ENCODE peak calls at places on chromosomes 4 and X, in seven cellular contexts. L, O, S, B, R, J and K are unnamed samples.

GRCh38 chr4:67366341-67366861 is 178.9 kb downstream of the CENPC start:
- DNase-seq in L (no peak), R (no peak), B (no peak), J (no peak), O (no peak), S (no peak), K (no peak)

GRCh38 chrX:21373637-21374162 is 518 bp upstream of the CNKSR2 start:
- DNase-seq in S (no peak), R (peak), B (peak), L (no peak), O (peak), J (peak), K (no peak)

GRCh38 chr4:56183344-56183959 is 203.8 kb downstream of the AASDH start:
- DNase-seq in J (no peak), O (no peak), B (peak), R (no peak), L (peak), S (no peak), K (no peak)

GRCh38 chr4:164700471-164700870 is 53.5 kb upstream of the SMIM31 start:
- DNase-seq in B (no peak), L (peak), R (no peak), O (no peak), S (peak), J (peak), K (no peak)

GRCh38 chrX:67619253-67619652 is 75.4 kb downstream of the AR start:
- DNase-seq in L (no peak), S (no peak), B (no peak), R (no peak), O (no peak), J (no peak), K (no peak)

GRCh38 chr4:76691767-76692689 is 205.9 kb downstream of the SOWAHB start:
- DNase-seq in S (no peak), B (no peak), J (no peak), R (no peak), O (no peak), L (no peak), K (no peak)

GRCh38 chr4:140078366-140078765 is 75.6 kb downstream of the MAML3 start:
- DNase-seq in O (no peak), B (no peak), S (no peak), R (no peak), J (peak), L (no peak), K (no peak)

GRCh38 chrX:19682712-19683331 is 167.5 kb upstream of the MAP3K15 start:
- DNase-seq in J (peak), O (peak), B (peak), L (no peak), R (peak), S (no peak), K (peak)

GRCh38 chr4:106095408-106095807 is 200.1 kb downstream of the NPNT start:
- DNase-seq in L (no peak), S (no peak), R (no peak), O (no peak), B (no peak), J (no peak), K (no peak)

GRCh38 chr4:103786014-103786413 is 66.2 kb upstream of the TACR3 start:
- DNase-seq in R (no peak), L (peak), S (peak), B (no peak), J (peak), O (no peak), K (no peak)

DNA sequence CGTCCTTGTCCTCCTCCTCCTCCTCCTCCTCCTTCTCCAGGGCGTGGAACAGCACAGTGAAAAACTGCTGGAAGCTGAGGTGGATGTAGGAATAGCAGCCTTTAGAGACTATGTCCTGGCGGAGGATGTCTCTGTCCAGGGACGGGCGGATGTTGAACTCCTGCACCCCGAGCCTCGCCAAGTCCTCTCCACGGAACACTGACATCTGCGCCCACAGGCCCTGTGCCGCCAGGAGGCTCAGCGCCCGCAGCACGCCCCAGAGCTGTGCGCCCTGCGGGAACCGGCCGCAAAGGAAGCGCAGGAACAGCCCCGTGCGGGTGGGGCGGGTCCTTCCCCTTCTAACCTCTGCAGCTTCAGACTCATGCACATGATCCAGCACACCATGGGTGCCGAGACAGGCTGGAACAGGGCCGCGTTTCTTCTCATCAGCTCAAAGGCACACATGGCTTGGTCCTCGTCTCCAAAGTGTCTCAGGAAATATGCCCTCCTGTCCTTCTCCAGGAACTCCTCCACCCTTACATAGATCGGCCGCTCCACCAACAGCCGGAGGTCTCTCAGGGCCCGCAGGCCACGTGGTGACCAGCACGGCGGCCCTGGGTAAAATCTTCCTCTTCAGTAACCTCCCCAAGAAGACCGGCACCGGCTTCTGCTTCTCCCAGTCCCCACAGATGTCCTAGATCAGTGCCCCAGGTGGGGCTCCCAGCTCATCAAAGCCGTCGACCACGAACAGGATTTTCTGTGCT is 1.2 kb downstream of the NLRP2B start:
- DNase-seq in J (no peak), L (no peak), O (no peak), B (no peak), R (no peak), S (no peak), K (no peak)
- H3K27ac ChIP-seq in J (no peak), L (no peak), O (no peak), B (no peak), R (no peak), S (no peak), K (no peak)

GRCh38 chr4:10529891-10530786 is 72.9 kb upstream of the ZNF518B start:
- DNase-seq in L (no peak), R (no peak), B (no peak), J (no peak), S (no peak), O (no peak), K (no peak)
- H3K27ac ChIP-seq in L (no peak), R (no peak), B (no peak), J (no peak), S (peak), O (no peak), K (no peak)

GRCh38 chr4:122703868-122704267 is 28.6 kb upstream of the BBS12 start:
- DNase-seq in O (no peak), R (no peak), J (peak), L (no peak), B (no peak), S (no peak), K (no peak)

GRCh38 chr4:122701965-122702364 is 30.5 kb upstream of the BBS12 start:
- DNase-seq in B (no peak), L (no peak), S (no peak), O (no peak), J (no peak), R (no peak), K (no peak)

GRCh38 chr4:122702939-122703338 is 29.6 kb upstream of the BBS12 start:
- DNase-seq in S (no peak), B (no peak), R (no peak), L (no peak), O (no peak), J (no peak), K (no peak)

GRCh38 chr4:122701061-122701460 is 31.4 kb upstream of the BBS12 start:
- DNase-seq in S (no peak), B (no peak), L (no peak), J (no peak), R (no peak), O (no peak), K (no peak)

DNA sequence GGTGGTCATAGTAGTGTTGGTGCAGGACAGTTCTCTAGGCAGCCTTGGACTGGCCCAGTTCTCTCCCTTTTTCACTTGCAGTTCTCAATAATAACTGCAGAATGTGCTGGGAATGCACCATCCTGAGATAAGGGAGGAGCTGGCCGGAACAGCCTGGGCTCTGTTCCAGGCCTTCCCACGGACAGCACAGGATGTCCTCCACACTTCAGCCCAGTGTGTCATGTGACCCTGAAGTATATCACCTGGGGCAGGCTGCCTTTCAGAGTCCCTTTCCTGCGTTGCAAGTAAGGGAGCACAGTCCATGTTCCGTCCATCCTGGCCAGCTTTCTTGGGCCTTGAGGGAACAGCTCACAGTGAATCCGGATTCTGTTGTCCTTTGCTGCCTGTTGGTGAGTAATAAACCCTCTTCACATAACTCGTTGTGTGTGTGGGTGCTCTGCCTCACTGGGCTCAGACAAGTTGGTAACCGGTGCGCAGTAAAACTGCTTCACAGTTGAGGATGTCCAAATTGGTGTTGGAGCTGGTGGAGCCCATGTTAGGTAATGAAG is 32.3 kb upstream of the BBS12 start:
- DNase-seq in B (no peak), S (peak), L (no peak), O (no peak), R (no peak), J (no peak), K (no peak)
- H3K27ac ChIP-seq in B (no peak), S (no peak), L (no peak), O (no peak), R (peak), J (no peak), K (no peak)

GRCh38 chrX:48794993-48795501 is 6.8 kb upstream of the HDAC6 start:
- DNase-seq in S (no peak), B (peak), O (no peak), J (no peak), L (no peak), R (peak), K (no peak)
- H3K27ac ChIP-seq in S (no peak), B (no peak), O (no peak), J (no peak), L (no peak), R (no peak), K (no peak)

GRCh38 chr4:100497729-100498250 is 20.0 kb downstream of the EMCN start:
- DNase-seq in R (no peak), J (no peak), S (no peak), B (no peak), L (no peak), O (no peak), K (no peak)

GRCh38 chr4:100492129-100492528 is 25.7 kb downstream of the EMCN start:
- DNase-seq in J (no peak), O (no peak), L (no peak), S (no peak), R (no peak), B (no peak), K (no peak)

GRCh38 chr4:100493756-100494155 is 24.1 kb downstream of the EMCN start:
- DNase-seq in R (no peak), B (no peak), O (no peak), S (no peak), L (no peak), J (no peak), K (no peak)

GRCh38 chr4:100494166-100494565 is 23.7 kb downstream of the EMCN start:
- DNase-seq in L (no peak), R (no peak), O (no peak), J (no peak), B (no peak), S (no peak), K (no peak)

DNA sequence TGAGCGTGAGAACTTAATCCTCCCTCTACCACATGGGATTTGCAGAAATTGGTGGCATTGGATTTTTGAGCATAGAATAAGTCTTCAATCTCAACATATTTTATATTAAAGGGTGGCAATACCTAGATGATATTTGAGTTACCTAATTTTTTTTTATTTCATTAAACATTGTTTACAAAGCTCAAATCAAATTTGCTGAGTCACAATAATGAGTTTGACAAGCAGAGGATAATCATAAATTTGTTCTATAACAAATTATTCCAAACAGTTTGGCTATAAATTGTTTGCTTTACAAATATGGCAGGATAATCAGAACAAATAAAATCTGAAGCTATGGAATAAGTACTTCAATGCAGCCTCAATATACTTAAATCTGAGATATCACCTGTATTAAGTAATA is 22.7 kb downstream of the EMCN start:
- DNase-seq in O (no peak), S (no peak), R (no peak), L (no peak), B (no peak), J (no peak), K (no peak)
- H3K27ac ChIP-seq in O (no peak), S (no peak), R (no peak), L (no peak), B (no peak), J (no peak), K (no peak)

GRCh38 chr4:1109898-1110506 is 3.4 kb downstream of the RNF212 start:
- DNase-seq in B (no peak), O (no peak), R (no peak), J (no peak), L (no peak), S (no peak), K (no peak)

GRCh38 chr4:1112821-1113182 is 562 bp downstream of the RNF212 start:
- DNase-seq in S (no peak), J (no peak), B (no peak), R (no peak), O (no peak), L (no peak), K (no peak)

GRCh38 chr4:1112174-1112820 is 1.1 kb downstream of the RNF212 start:
- DNase-seq in J (no peak), R (no peak), S (no peak), B (no peak), O (no peak), L (no peak), K (no peak)

GRCh38 chr4:1111259-1111809 is 2.0 kb downstream of the RNF212 start:
- DNase-seq in S (no peak), B (no peak), O (no peak), J (no peak), R (no peak), L (no peak), K (no peak)

DNA sequence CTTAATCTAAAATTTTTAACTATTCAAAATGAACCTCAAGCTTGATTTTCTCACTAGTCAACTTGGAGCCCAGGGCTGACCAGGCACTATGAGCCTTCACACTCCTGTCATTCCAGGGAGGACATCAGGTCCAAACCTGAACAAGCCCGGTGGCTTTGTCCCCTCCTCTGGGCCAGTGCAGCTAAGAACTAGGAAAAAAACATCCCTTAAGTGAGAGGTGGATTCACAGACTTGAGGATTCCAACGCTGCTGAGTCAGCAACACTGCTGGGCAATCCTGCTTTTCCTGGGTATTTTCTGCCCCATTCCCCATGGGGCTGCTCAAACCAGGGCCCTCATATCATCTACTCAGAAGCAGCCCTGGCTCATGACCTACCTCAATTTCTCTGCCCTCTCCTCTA is 4.0 kb downstream of the RNF212 start:
- DNase-seq in L (no peak), R (no peak), J (no peak), B (no peak), O (no peak), S (no peak), K (no peak)
- H3K27ac ChIP-seq in L (no peak), R (no peak), J (no peak), B (no peak), O (no peak), S (no peak), K (no peak)